ENCODE peak calls at places on chromosomes 6 and 20, in six cellular contexts. S is neuronal stem cell, G is H1, T is H9, Y is IMR-90, F is mesendoderm. V is an unnamed sample.
A peak's percentile ranks its signal among the peaks of the same experiment; 100 is the strongest.

GRCh38 chr6:71239694-71240093 is 48.9 kb upstream of the OGFRL1 start:
- DNase-seq in F (peak; percentile 32), Y (no peak), T (no peak), S (no peak), G (no peak), V (peak; percentile 16)

GRCh38 chr20:25071722-25072121 is 10.2 kb downstream of the VSX1 start:
- DNase-seq in Y (no peak), F (peak; percentile 78), G (peak; percentile 47), S (no peak), T (peak; percentile 41), V (no peak)

GRCh38 chr20:1225263-1225728 is 548 bp upstream of the RAD21L1 start:
- DNase-seq in T (no peak), Y (no peak), G (peak; percentile 75), F (no peak), S (no peak), V (no peak)

GRCh38 chr6:127869772-127870404 is 31.0 kb downstream of the THEMIS start:
- DNase-seq in G (no peak), S (no peak), F (peak; percentile 17), Y (no peak), T (no peak), V (no peak)

GRCh38 chr20:56706867-56707360 is 77.8 kb downstream of the TFAP2C start:
- DNase-seq in T (no peak), G (no peak), S (no peak), F (no peak), Y (no peak), V (no peak)

GRCh38 chr6:135084916-135085269 is 30.3 kb upstream of the HBS1L start:
- DNase-seq in Y (no peak), S (no peak), T (no peak), F (no peak), G (no peak), V (no peak)

GRCh38 chr20:20710443-20710842 is 2.0 kb downstream of the RALGAPA2 start:
- DNase-seq in Y (no peak), T (no peak), F (no peak), S (no peak), G (no peak), V (no peak)

GRCh38 chr6:9409126-9409525 is 973.8 kb upstream of the SLC35B3 start:
- DNase-seq in F (no peak), Y (peak; percentile 24), S (no peak), T (no peak), G (no peak), V (no peak)

GRCh38 chr6:90233994-90234393 is 62.6 kb downstream of the BACH2 start:
- DNase-seq in F (no peak), S (no peak), G (no peak), T (no peak), Y (no peak), V (no peak)

GRCh38 chr6:90231798-90232197 is 64.8 kb downstream of the BACH2 start:
- DNase-seq in S (no peak), Y (no peak), F (no peak), G (no peak), T (no peak), V (no peak)

GRCh38 chr6:90230547-90231240 is 65.9 kb downstream of the BACH2 start:
- DNase-seq in F (peak; percentile 29), T (no peak), Y (no peak), S (no peak), G (no peak), V (no peak)

GRCh38 chr6:90227693-90228092 is 69.0 kb downstream of the BACH2 start:
- DNase-seq in Y (no peak), S (no peak), F (no peak), T (no peak), G (no peak), V (no peak)

GRCh38 chr6:90231308-90231707 is 65.3 kb downstream of the BACH2 start:
- DNase-seq in Y (no peak), F (no peak), T (no peak), S (no peak), G (no peak), V (no peak)
- H3K18ac ChIP-seq in Y (no peak overlapping the region), F (no peak overlapping the region), T (no peak overlapping the region), S (no peak overlapping the region), G (no peak overlapping the region), V (no peak overlapping the region)

DNA sequence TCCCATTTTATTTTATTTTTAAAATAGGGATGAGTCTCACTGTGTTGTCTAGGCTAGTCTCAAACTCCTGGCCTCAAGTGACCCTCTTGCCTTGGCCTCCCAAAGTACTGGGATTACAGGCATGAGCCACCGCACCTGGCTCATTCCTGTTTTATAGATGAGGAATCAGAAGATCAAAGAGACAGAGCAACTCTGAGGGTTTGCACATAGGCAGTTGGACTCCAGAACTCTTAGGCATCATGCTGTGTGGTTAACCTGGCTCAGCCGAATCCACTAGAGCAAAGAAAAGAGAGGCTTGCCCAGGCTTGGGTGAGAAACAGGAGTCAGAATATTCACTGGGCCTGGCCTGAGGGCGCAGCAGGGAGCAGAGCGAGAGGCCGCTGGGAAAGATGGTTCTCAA is 9.4 kb downstream of the MYH7B start:
- DNase-seq in S (no peak), G (no peak), T (no peak), F (no peak), Y (no peak), V (no peak)
- H2BK15ac ChIP-seq in S (no peak overlapping the region), G (no peak overlapping the region), T (no peak overlapping the region), F (no peak overlapping the region), Y (no peak overlapping the region), V (no peak overlapping the region)

GRCh38 chr20:18507218-18508191 is at the start of gene SEC23B:
- DNase-seq in F (peak; percentile 99), S (peak; percentile 93), T (peak; percentile 99), G (peak; percentile 95), Y (peak; percentile 97), V (peak; percentile 98)
- H3K18ac ChIP-seq in F (no peak within 1 kb of the TSS), S (peak within 1 kb of the TSS; percentile 95), T (peak within 1 kb of the TSS; percentile 91), G (peak within 1 kb of the TSS; percentile 96), Y (peak within 1 kb of the TSS; percentile 75), V (peak within 1 kb of the TSS; percentile 84)

GRCh38 chr6:116560130-116560529 is 6.6 kb downstream of the CALHM4 start:
- DNase-seq in T (no peak), S (no peak), G (no peak), F (no peak), Y (no peak), V (no peak)
- H2BK15ac ChIP-seq in T (no peak overlapping the region), S (no peak overlapping the region), G (no peak overlapping the region), F (no peak overlapping the region), Y (no peak overlapping the region), V (no peak overlapping the region)